ENCODE peak calls at places on chromosomes 2 and 18, in ten cellular contexts. S is EL; V is activated CD4-positive, alpha-beta T cell treated with anti-CD3 and anti-CD28 coated beads, Interleukin-2, amount 10 ng/mL, durations not matched to agents 7 days and 5 days; T is T47D; O is hypothalamus; R is astrocyte of the hippocampus; J is H54; I is substantia nigra; U is activated CD8-positive, alpha-beta memory T cell treated with anti-CD3 and anti-CD28 coated beads, Interleukin-2, amount 50 U/mL, for 48 hours; Q is AG08396. H is an unnamed sample.

GRCh38 chr2:212683346-212683745 is 144.7 kb upstream of the ERBB4 start:
- DNase-seq in V (no peak), I (no peak), T (no peak), U (no peak), J (no peak), R (peak), O (no peak), S (peak), Q (no peak), H (no peak)

GRCh38 chr2:165305391-165306096 is 66.3 kb downstream of the SCN2A start:
- DNase-seq in R (peak), U (no peak), S (no peak), O (no peak), I (no peak), J (no peak), T (no peak), Q (no peak), V (no peak), H (no peak)

GRCh38 chr2:96159084-96159830 is 14.0 kb upstream of the DUSP2 start:
- DNase-seq in I (no peak), T (no peak), S (no peak), V (peak), Q (no peak), R (no peak), U (peak), O (no peak), J (no peak), H (no peak)

GRCh38 chr18:9612989-9613388 is 1.4 kb downstream of the PPP4R1 start:
- DNase-seq in V (no peak), J (no peak), O (no peak), Q (no peak), U (no peak), S (no peak), I (no peak), R (no peak), T (no peak), H (no peak)

GRCh38 chr2:33230133-33230618 is 246.3 kb upstream of the RASGRP3 start:
- DNase-seq in S (no peak), O (no peak), Q (no peak), U (no peak), R (no peak), J (no peak), V (no peak), T (no peak), I (no peak), H (no peak)

GRCh38 chr18:44839239-44839666 is 158.6 kb downstream of the SETBP1 start:
- DNase-seq in O (no peak), J (peak), S (peak), U (peak), T (peak), Q (peak), V (peak), I (no peak), R (peak), H (peak)

GRCh38 chr2:187453078-187453641 is 5.1 kb upstream of the CALCRL start:
- DNase-seq in I (no peak), Q (no peak), R (peak), J (no peak), S (peak), T (peak), U (no peak), O (no peak), V (no peak), H (peak)

GRCh38 chr2:201126308-201127127 is 10.6 kb downstream of the CFLAR start:
- DNase-seq in O (no peak), I (no peak), Q (peak), R (no peak), J (no peak), T (no peak), U (no peak), V (no peak), S (peak), H (peak)

GRCh38 chr2:124836415-124836814 is 811.3 kb downstream of the CNTNAP5 start:
- DNase-seq in U (no peak), T (no peak), Q (no peak), J (no peak), V (no peak), R (peak), S (peak), O (no peak), I (no peak), H (no peak)

GRCh38 chr18:62876828-62877227 is 161.5 kb downstream of the PHLPP1 start:
- DNase-seq in R (no peak), J (no peak), U (no peak), Q (no peak), V (no peak), T (no peak), S (no peak), O (no peak), I (no peak), H (no peak)

GRCh38 chr2:83459456-83459855 is 999.6 kb downstream of the SUCLG1 start:
- DNase-seq in S (peak), V (no peak), J (no peak), R (no peak), I (no peak), T (no peak), U (no peak), O (no peak), Q (no peak), H (no peak)

H was measured in MM.1S.